ENCODE peak calls at places on chromosomes 5 and 9, in four cellular contexts. A, J, W and T are unnamed samples.

GRCh38 chr5:51960617-51961115 is 577.4 kb downstream of the ISL1 start:
- DNase-seq in A (no peak), J (no peak), W (peak), T (no peak)

GRCh38 chr5:31993182-31993961 is 180.7 kb downstream of the GOLPH3 start:
- DNase-seq in A (no peak), J (no peak), W (no peak), T (peak)

GRCh38 chr5:17088051-17088450 is 129.4 kb upstream of the BASP1 start:
- DNase-seq in A (no peak), J (no peak), W (no peak), T (no peak)

GRCh38 chr5:124301222-124301621 is 445.2 kb downstream of the ZNF608 start:
- DNase-seq in A (no peak), J (no peak), W (no peak), T (no peak)

GRCh38 chr9:95246547-95246946 is 71.0 kb downstream of the FANCC start:
- DNase-seq in A (peak), J (no peak), W (no peak), T (no peak)

GRCh38 chr5:39238366-39239105 is 19.2 kb upstream of the FYB1 start:
- DNase-seq in A (no peak), J (no peak), W (no peak), T (no peak)

GRCh38 chr9:132849168-132849831 is 28.8 kb downstream of the AK8 start:
- DNase-seq in A (peak), J (peak), W (no peak), T (peak)

GRCh38 chr5:157046041-157046440 is 12.9 kb downstream of the HAVCR1 start:
- DNase-seq in A (peak), J (peak), W (no peak), T (no peak)

GRCh38 chr9:72363908-72364678 is 915 bp downstream of the ZFAND5 start:
- DNase-seq in A (peak), J (peak), W (peak), T (peak)

GRCh38 chr5:110386782-110387181 is 339.7 kb downstream of the TMEM232 start:
- DNase-seq in A (peak), J (no peak), W (no peak), T (no peak)

GRCh38 chr5:178428341-178429155 is 161.6 kb downstream of the COL23A1 start:
- DNase-seq in A (no peak), J (no peak), W (no peak), T (no peak)

GRCh38 chr5:111401906-111402305 is 110.4 kb downstream of the STARD4 start:
- DNase-seq in A (no peak), J (no peak), W (no peak), T (no peak)

GRCh38 chr5:177473461-177473991 is at the start of gene DBN1:
- DNase-seq in A (no peak), J (no peak), W (no peak), T (peak)

GRCh38 chr9:133460405-133461175 is 812 bp downstream of the CACFD1 start:
- DNase-seq in A (peak), J (peak), W (peak), T (peak)

GRCh38 chr9:97555164-97555563 is 53.7 kb downstream of the TMOD1 start:
- DNase-seq in A (no peak), J (no peak), W (peak), T (peak)

GRCh38 chr9:78566521-78566920 is 269.6 kb downstream of the PSAT1 start:
- DNase-seq in A (no peak), J (no peak), W (no peak), T (no peak)

GRCh38 chr5:132422720-132423442 is 53.4 kb downstream of the SLC22A5 start:
- DNase-seq in A (no peak), J (no peak), W (no peak), T (peak)

GRCh38 chr5:60810036-60810435 is 34.0 kb downstream of the ELOVL7 start:
- DNase-seq in A (no peak), J (no peak), W (no peak), T (no peak)

GRCh38 chr5:144187699-144188294 is 17.1 kb downstream of the KCTD16 start:
- DNase-seq in A (no peak), J (peak), W (peak), T (peak)

GRCh38 chr9:35277649-35278359 is 116.0 kb downstream of the UNC13B start:
- DNase-seq in A (no peak), J (no peak), W (no peak), T (peak)